ENCODE peak calls at places on chromosomes 16 and 17, in nine cellular contexts. One of them, this sample, is unnamed.

GRCh38 chr17:82917656-82918345 is 78.0 kb upstream of the ZNF750 start:
- DNase-seq in AG10803: peak
- DNase-seq in brain microvascular endothelial cell: peak
- DNase-seq in B cell: peak
- DNase-seq in GM20000: no peak
- DNase-seq in astrocyte of the spinal cord: no peak
- DNase-seq in tibial nerve: no peak
- DNase-seq in colonic mucosa: peak
- DNase-seq in fibroblast of pulmonary artery: peak
- DNase-seq in this sample: peak

GRCh38 chr17:19418312-19418992 is 7.4 kb downstream of the RNF112 start:
- DNase-seq in brain microvascular endothelial cell: peak
- DNase-seq in tibial nerve: no peak
- DNase-seq in astrocyte of the spinal cord: peak
- DNase-seq in fibroblast of pulmonary artery: peak
- DNase-seq in GM20000: no peak
- DNase-seq in colonic mucosa: peak
- DNase-seq in AG10803: peak
- DNase-seq in B cell: no peak
- DNase-seq in this sample: no peak

GRCh38 chr17:45846223-45846622 is 1.5 kb downstream of the SPPL2C start:
- DNase-seq in colonic mucosa: no peak
- DNase-seq in GM20000: no peak
- DNase-seq in tibial nerve: no peak
- DNase-seq in brain microvascular endothelial cell: no peak
- DNase-seq in B cell: no peak
- DNase-seq in fibroblast of pulmonary artery: no peak
- DNase-seq in astrocyte of the spinal cord: no peak
- DNase-seq in AG10803: no peak
- DNase-seq in this sample: no peak

GRCh38 chr16:27303256-27304100 is 10.3 kb upstream of the IL4R start:
- DNase-seq in GM20000: no peak
- DNase-seq in AG10803: no peak
- DNase-seq in astrocyte of the spinal cord: no peak
- DNase-seq in tibial nerve: no peak
- DNase-seq in brain microvascular endothelial cell: no peak
- DNase-seq in fibroblast of pulmonary artery: no peak
- DNase-seq in B cell: no peak
- DNase-seq in colonic mucosa: no peak
- DNase-seq in this sample: no peak

GRCh38 chr16:78939600-78939999 is 660.9 kb downstream of the MAF start:
- DNase-seq in B cell: peak
- DNase-seq in AG10803: no peak
- DNase-seq in GM20000: no peak
- DNase-seq in fibroblast of pulmonary artery: no peak
- DNase-seq in colonic mucosa: no peak
- DNase-seq in astrocyte of the spinal cord: no peak
- DNase-seq in tibial nerve: no peak
- DNase-seq in brain microvascular endothelial cell: no peak
- DNase-seq in this sample: no peak

GRCh38 chr16:9527976-9528375 is 436.5 kb downstream of the HAPSTR1 start:
- DNase-seq in astrocyte of the spinal cord: no peak
- DNase-seq in B cell: no peak
- DNase-seq in colonic mucosa: no peak
- DNase-seq in AG10803: peak
- DNase-seq in GM20000: no peak
- DNase-seq in fibroblast of pulmonary artery: no peak
- DNase-seq in brain microvascular endothelial cell: no peak
- DNase-seq in tibial nerve: no peak
- DNase-seq in this sample: no peak

GRCh38 chr17:35079547-35079946 is 16.0 kb upstream of the RFFL start:
- DNase-seq in astrocyte of the spinal cord: no peak
- DNase-seq in GM20000: no peak
- DNase-seq in colonic mucosa: no peak
- DNase-seq in tibial nerve: no peak
- DNase-seq in brain microvascular endothelial cell: peak
- DNase-seq in B cell: no peak
- DNase-seq in fibroblast of pulmonary artery: peak
- DNase-seq in AG10803: no peak
- DNase-seq in this sample: no peak

GRCh38 chr16:22938647-22939046 is 124.7 kb downstream of the HS3ST2 start:
- DNase-seq in GM20000: no peak
- DNase-seq in fibroblast of pulmonary artery: no peak
- DNase-seq in B cell: no peak
- DNase-seq in astrocyte of the spinal cord: no peak
- DNase-seq in brain microvascular endothelial cell: no peak
- DNase-seq in colonic mucosa: no peak
- DNase-seq in AG10803: no peak
- DNase-seq in tibial nerve: no peak
- DNase-seq in this sample: no peak

GRCh38 chr17:72004476-72005331 is 116.1 kb upstream of the SOX9 start:
- DNase-seq in GM20000: peak
- DNase-seq in B cell: no peak
- DNase-seq in tibial nerve: no peak
- DNase-seq in fibroblast of pulmonary artery: no peak
- DNase-seq in colonic mucosa: no peak
- DNase-seq in AG10803: peak
- DNase-seq in astrocyte of the spinal cord: peak
- DNase-seq in brain microvascular endothelial cell: no peak
- DNase-seq in this sample: no peak

GRCh38 chr17:27489045-27489715 is 32.9 kb downstream of the KSR1 start:
- DNase-seq in fibroblast of pulmonary artery: peak
- DNase-seq in astrocyte of the spinal cord: peak
- DNase-seq in colonic mucosa: peak
- DNase-seq in AG10803: peak
- DNase-seq in GM20000: no peak
- DNase-seq in tibial nerve: peak
- DNase-seq in brain microvascular endothelial cell: no peak
- DNase-seq in B cell: no peak
- DNase-seq in this sample: no peak

GRCh38 chr16:35711958-35712357 is 2252.5 kb downstream of the TP53TG3F start:
- DNase-seq in brain microvascular endothelial cell: no peak
- DNase-seq in GM20000: no peak
- DNase-seq in tibial nerve: no peak
- DNase-seq in astrocyte of the spinal cord: no peak
- DNase-seq in fibroblast of pulmonary artery: no peak
- DNase-seq in colonic mucosa: no peak
- DNase-seq in AG10803: no peak
- DNase-seq in B cell: no peak
- DNase-seq in this sample: no peak

GRCh38 chr16:65534121-65534528 is 412.3 kb upstream of the CDH11 start:
- DNase-seq in brain microvascular endothelial cell: no peak
- DNase-seq in tibial nerve: no peak
- DNase-seq in colonic mucosa: no peak
- DNase-seq in astrocyte of the spinal cord: no peak
- DNase-seq in AG10803: peak
- DNase-seq in GM20000: no peak
- DNase-seq in B cell: no peak
- DNase-seq in fibroblast of pulmonary artery: peak
- DNase-seq in this sample: no peak

GRCh38 chr16:5709889-5710288 is 612.3 kb upstream of the EEF2KMT start:
- DNase-seq in tibial nerve: no peak
- DNase-seq in AG10803: no peak
- DNase-seq in astrocyte of the spinal cord: peak
- DNase-seq in brain microvascular endothelial cell: no peak
- DNase-seq in fibroblast of pulmonary artery: no peak
- DNase-seq in B cell: no peak
- DNase-seq in colonic mucosa: no peak
- DNase-seq in GM20000: no peak
- DNase-seq in this sample: no peak

GRCh38 chr16:58205276-58206036 is 7.5 kb upstream of the CSNK2A2 start:
- DNase-seq in GM20000: no peak
- DNase-seq in colonic mucosa: no peak
- DNase-seq in AG10803: no peak
- DNase-seq in astrocyte of the spinal cord: no peak
- DNase-seq in fibroblast of pulmonary artery: no peak
- DNase-seq in brain microvascular endothelial cell: no peak
- DNase-seq in B cell: no peak
- DNase-seq in tibial nerve: no peak
- DNase-seq in this sample: no peak

GRCh38 chr16:59146140-59146539 is 412.0 kb upstream of the GOT2 start:
- DNase-seq in astrocyte of the spinal cord: no peak
- DNase-seq in fibroblast of pulmonary artery: no peak
- DNase-seq in brain microvascular endothelial cell: no peak
- DNase-seq in colonic mucosa: no peak
- DNase-seq in tibial nerve: no peak
- DNase-seq in B cell: no peak
- DNase-seq in GM20000: no peak
- DNase-seq in AG10803: no peak
- DNase-seq in this sample: no peak

GRCh38 chr16:83888672-83889044 is 10.3 kb upstream of the MLYCD start:
- DNase-seq in fibroblast of pulmonary artery: no peak
- DNase-seq in B cell: no peak
- DNase-seq in astrocyte of the spinal cord: no peak
- DNase-seq in tibial nerve: no peak
- DNase-seq in brain microvascular endothelial cell: no peak
- DNase-seq in AG10803: no peak
- DNase-seq in colonic mucosa: no peak
- DNase-seq in GM20000: no peak
- DNase-seq in this sample: no peak

GRCh38 chr16:7345423-7345822 is 12.8 kb downstream of the RBFOX1 start:
- DNase-seq in colonic mucosa: no peak
- DNase-seq in tibial nerve: no peak
- DNase-seq in astrocyte of the spinal cord: no peak
- DNase-seq in brain microvascular endothelial cell: no peak
- DNase-seq in fibroblast of pulmonary artery: no peak
- DNase-seq in AG10803: no peak
- DNase-seq in B cell: no peak
- DNase-seq in GM20000: no peak
- DNase-seq in this sample: no peak

GRCh38 chr17:79930786-79931516 is 91.7 kb upstream of the CBX4 start:
- DNase-seq in B cell: no peak
- DNase-seq in GM20000: no peak
- DNase-seq in fibroblast of pulmonary artery: no peak
- DNase-seq in tibial nerve: no peak
- DNase-seq in astrocyte of the spinal cord: no peak
- DNase-seq in brain microvascular endothelial cell: no peak
- DNase-seq in colonic mucosa: no peak
- DNase-seq in AG10803: no peak
- DNase-seq in this sample: no peak

GRCh38 chr16:67283039-67283825 is 3.9 kb downstream of the PLEKHG4 start:
- DNase-seq in B cell: no peak
- DNase-seq in brain microvascular endothelial cell: peak
- DNase-seq in fibroblast of pulmonary artery: peak
- DNase-seq in tibial nerve: no peak
- DNase-seq in astrocyte of the spinal cord: no peak
- DNase-seq in colonic mucosa: no peak
- DNase-seq in AG10803: peak
- DNase-seq in GM20000: no peak
- DNase-seq in this sample: no peak
- TF ChIP-seq CTCF in B cell: no peak
- TF ChIP-seq CTCF in brain microvascular endothelial cell: peak
- TF ChIP-seq CTCF in fibroblast of pulmonary artery: peak
- TF ChIP-seq CTCF in tibial nerve: no peak
- TF ChIP-seq CTCF in astrocyte of the spinal cord: no peak
- TF ChIP-seq CTCF in colonic mucosa: no peak
- TF ChIP-seq CTCF in AG10803: no peak
- TF ChIP-seq CTCF in GM20000: no peak
- TF ChIP-seq CTCF in this sample: no peak

GRCh38 chr17:31550389-31551056 is 159.0 kb downstream of the RAB11FIP4 start:
- DNase-seq in brain microvascular endothelial cell: no peak
- DNase-seq in colonic mucosa: peak
- DNase-seq in astrocyte of the spinal cord: peak
- DNase-seq in tibial nerve: no peak
- DNase-seq in AG10803: no peak
- DNase-seq in GM20000: no peak
- DNase-seq in B cell: no peak
- DNase-seq in fibroblast of pulmonary artery: no peak
- DNase-seq in this sample: no peak
- TF ChIP-seq CTCF in brain microvascular endothelial cell: no peak
- TF ChIP-seq CTCF in colonic mucosa: no peak
- TF ChIP-seq CTCF in astrocyte of the spinal cord: no peak
- TF ChIP-seq CTCF in tibial nerve: no peak
- TF ChIP-seq CTCF in AG10803: no peak
- TF ChIP-seq CTCF in GM20000: no peak
- TF ChIP-seq CTCF in B cell: no peak
- TF ChIP-seq CTCF in fibroblast of pulmonary artery: no peak
- TF ChIP-seq CTCF in this sample: no peak

DNA sequence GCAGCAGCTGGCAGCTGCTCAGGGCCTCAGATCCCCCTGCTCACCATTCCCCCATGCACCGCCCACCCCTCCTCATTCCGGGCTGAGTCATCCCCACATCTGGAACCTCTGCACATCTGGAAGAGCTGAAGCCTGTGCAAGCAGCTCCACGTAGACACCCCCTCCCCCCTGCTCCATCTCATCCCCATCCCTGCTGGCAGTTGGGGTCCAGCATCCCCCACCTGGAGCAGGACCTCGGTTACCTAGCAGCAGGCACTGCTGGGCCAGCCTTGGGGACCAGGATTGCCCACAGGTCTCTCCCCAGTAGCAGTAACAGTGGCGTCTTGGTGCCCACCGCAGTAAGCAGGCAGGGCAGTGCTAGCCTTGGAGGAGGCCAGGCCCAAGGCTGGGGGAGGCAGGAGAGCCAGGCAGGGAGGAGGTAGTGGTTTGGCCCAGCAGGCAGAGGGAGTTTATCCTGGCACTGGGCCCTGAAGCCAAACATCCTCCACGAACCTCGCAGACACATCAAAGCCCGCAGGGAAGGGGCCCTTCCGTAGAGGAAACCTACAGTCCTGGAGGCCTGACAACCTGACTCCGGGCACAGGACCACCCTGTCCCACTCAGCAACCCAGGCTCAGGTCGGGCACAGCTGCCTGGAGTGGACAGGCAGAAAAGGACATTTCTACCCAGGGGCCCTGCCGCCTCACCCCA is 7.7 kb upstream of the TMEM92 start:
- DNase-seq in colonic mucosa: peak
- DNase-seq in tibial nerve: peak
- DNase-seq in B cell: no peak
- DNase-seq in AG10803: peak
- DNase-seq in GM20000: peak
- DNase-seq in fibroblast of pulmonary artery: peak
- DNase-seq in brain microvascular endothelial cell: peak
- DNase-seq in astrocyte of the spinal cord: peak
- DNase-seq in this sample: no peak
- TF ChIP-seq CTCF in colonic mucosa: no peak
- TF ChIP-seq CTCF in tibial nerve: no peak
- TF ChIP-seq CTCF in B cell: no peak
- TF ChIP-seq CTCF in AG10803: peak
- TF ChIP-seq CTCF in GM20000: no peak
- TF ChIP-seq CTCF in fibroblast of pulmonary artery: peak
- TF ChIP-seq CTCF in brain microvascular endothelial cell: peak
- TF ChIP-seq CTCF in astrocyte of the spinal cord: peak
- TF ChIP-seq CTCF in this sample: no peak

GRCh38 chr16:24800586-24800985 is 45.2 kb upstream of the SLC5A11 start:
- DNase-seq in tibial nerve: no peak
- DNase-seq in B cell: no peak
- DNase-seq in brain microvascular endothelial cell: peak
- DNase-seq in colonic mucosa: no peak
- DNase-seq in GM20000: no peak
- DNase-seq in AG10803: peak
- DNase-seq in astrocyte of the spinal cord: peak
- DNase-seq in fibroblast of pulmonary artery: peak
- DNase-seq in this sample: no peak
- TF ChIP-seq CTCF in tibial nerve: no peak
- TF ChIP-seq CTCF in B cell: no peak
- TF ChIP-seq CTCF in brain microvascular endothelial cell: peak
- TF ChIP-seq CTCF in colonic mucosa: no peak
- TF ChIP-seq CTCF in GM20000: no peak
- TF ChIP-seq CTCF in AG10803: peak
- TF ChIP-seq CTCF in astrocyte of the spinal cord: peak
- TF ChIP-seq CTCF in fibroblast of pulmonary artery: peak
- TF ChIP-seq CTCF in this sample: no peak

This sample was measured in D721Med.